ENCODE peak calls at places on chromosome 1, in four cellular contexts. L is GM12878, H is K562, N is SK-N-SH. Q is an unnamed sample.

GRCh38 chr1:27544818-27545612 is 55.0 kb upstream of the WASF2 start:
- DNase-seq in L (no peak), N (no peak), H (no peak), Q (no peak)

GRCh38 chr1:218357211-218357892 is 12.2 kb downstream of the TGFB2 start:
- DNase-seq in L (no peak), N (no peak), H (no peak), Q (no peak)

GRCh38 chr1:87203890-87204289 is 124.8 kb upstream of the LMO4 start:
- DNase-seq in L (no peak), N (no peak), H (no peak), Q (no peak)

GRCh38 chr1:14183312-14183711 is 415.2 kb upstream of the KAZN start:
- DNase-seq in H (no peak), N (no peak), L (no peak), Q (no peak)

GRCh38 chr1:211511030-211511429 is 19.1 kb upstream of the RD3 start:
- DNase-seq in H (no peak), N (no peak), L (no peak), Q (no peak)

GRCh38 chr1:155648207-155649147 is 38.5 kb downstream of the MSTO1 start:
- DNase-seq in L (no peak), H (no peak), N (peak; percentile 20), Q (no peak)

GRCh38 chr1:155925506-155925905 is 8.7 kb downstream of the KHDC4 start:
- DNase-seq in H (no peak), L (no peak), N (no peak), Q (no peak)

GRCh38 chr1:19074902-19075721 is 118.6 kb upstream of the IFFO2 start:
- DNase-seq in L (no peak), N (no peak), H (no peak), Q (no peak)

GRCh38 chr1:215277537-215277936 is 195.0 kb downstream of the KCNK2 start:
- DNase-seq in L (no peak), N (no peak), H (no peak), Q (no peak)

GRCh38 chr1:107547363-107548155 is 406.7 kb downstream of the NTNG1 start:
- DNase-seq in H (no peak), N (no peak), L (no peak), Q (no peak)

DNA sequence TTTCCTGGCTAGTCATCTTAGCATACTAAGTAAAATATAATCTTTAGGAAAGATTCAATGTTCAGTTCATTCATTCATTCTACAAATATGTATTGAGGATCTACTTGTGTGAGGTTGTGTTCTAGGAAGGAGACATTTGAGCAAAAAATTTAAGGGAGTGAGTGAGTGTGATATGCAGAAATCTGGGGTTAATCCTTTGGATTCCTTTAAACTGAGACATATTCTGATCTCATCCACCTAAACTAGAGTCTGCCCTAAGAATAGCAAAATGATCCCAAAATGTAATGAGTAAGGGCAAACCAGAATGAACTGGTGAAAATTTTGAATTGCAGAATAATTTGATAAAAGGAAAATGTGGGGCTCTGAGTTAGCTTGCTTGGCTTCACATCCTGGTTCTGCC is 8.6 kb downstream of the UBE2U start:
- DNase-seq in L (no peak), N (no peak), H (no peak), Q (no peak)
- TF ChIP-seq USF1 in L (no peak), N (no peak), H (no peak), Q (no peak)

GRCh38 chr1:152873495-152873894 is 4.6 kb upstream of the SMCP start:
- DNase-seq in L (no peak), H (no peak), N (no peak), Q (no peak)
- TF ChIP-seq USF2 in L (no peak), H (no peak), N (no peak), Q (no peak)

DNA sequence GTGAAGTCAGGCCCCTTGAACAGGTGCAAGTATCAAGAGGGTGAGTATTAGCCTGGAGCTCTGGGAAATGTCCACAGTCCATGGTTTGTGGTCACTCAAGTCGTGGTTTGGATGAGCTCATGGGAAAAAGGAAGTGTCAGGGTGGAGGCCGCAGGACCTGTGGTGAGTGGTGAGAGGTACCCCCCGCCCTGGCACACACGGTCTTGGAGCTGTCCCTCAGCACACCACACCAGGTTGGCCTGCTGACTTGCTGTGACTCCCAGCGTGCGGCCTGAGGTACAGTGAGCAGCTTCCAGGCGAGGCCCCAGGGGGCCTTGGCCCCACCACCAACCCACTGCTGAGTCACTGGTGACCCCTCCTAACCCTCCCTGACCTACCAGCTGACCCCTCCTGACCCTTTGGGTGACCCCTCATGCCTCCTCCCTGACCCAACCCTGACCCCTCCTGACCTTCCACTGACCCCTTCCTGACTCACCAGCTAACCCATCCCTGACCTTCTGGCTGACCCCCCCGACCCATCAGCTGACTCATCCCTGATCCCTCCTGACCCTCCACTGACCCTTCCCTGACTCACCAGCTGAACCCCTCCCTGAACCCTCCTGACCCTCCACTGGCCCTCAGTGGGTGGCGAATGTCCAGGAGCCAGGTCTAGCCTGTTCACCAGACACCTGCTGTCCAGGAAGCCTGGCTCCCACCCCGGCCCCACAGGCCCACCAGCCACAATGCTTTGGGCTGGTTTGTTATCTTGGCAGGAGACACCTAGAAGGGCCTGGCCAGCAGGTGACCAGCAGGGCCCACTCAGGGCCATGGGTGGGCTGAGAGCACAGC is 34.8 kb upstream of the RNF187 start:
- DNase-seq in H (peak; percentile 73), N (no peak), L (no peak), Q (no peak)
- TF ChIP-seq USF1 in H (no peak), N (no peak), L (no peak), Q (no peak)

DNA sequence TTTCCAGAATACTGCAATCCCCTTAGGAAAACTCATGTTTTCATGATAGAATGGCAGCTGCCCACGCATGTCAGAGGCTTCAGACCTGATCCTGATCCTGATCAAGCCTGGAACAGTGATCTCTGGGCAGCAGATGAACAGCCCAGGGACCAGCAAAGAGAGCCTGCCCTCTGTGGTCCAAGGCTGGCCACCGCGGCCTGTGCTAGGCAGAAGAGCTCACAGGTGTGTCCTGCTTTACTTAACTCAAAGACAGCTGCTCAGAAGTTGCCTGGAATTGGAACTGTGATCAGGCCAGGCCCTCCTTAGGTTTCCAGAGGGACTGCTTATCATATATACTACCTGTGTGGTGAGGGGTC is 21.2 kb upstream of the BCAR3 start:
- DNase-seq in L (no peak), H (no peak), N (no peak), Q (no peak)
- TF ChIP-seq USF2 in L (no peak), H (no peak), N (no peak), Q (no peak)

DNA sequence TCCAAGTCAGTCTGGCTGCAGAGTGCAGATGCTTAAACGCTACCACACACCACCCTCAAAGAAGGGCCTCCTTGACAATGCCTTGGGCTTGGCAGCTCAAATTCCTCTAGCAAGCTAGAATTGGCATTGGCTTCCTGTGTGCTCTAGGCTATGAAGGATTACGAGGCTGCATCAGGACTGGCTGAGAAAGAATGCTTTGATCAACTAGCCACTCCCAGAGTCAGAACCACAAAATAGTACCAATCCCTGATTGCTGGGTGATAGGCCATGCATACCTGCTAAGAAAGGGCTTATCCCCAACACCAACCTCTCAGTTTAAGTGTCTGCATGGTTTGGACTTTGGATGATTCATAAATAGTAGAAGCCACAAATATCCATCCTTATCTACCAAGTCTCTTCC is 504.9 kb downstream of the OMA1 start:
- DNase-seq in L (no peak), N (no peak), H (no peak), Q (no peak)
- TF ChIP-seq USF1 in L (no peak), N (no peak), H (no peak), Q (no peak)

Q was measured in WTC11.